ENCODE peak calls at places on chromosomes 12 and 14, in six cellular contexts. G, J, X, M, C and O are unnamed samples.

GRCh38 chr12:65184176-65184857 is 14.9 kb downstream of the LEMD3 start:
- DNase-seq in G (no peak), M (no peak), X (no peak), C (no peak), J (no peak), O (no peak)

GRCh38 chr14:65954915-65955314 is 531.3 kb upstream of the CCDC196 start:
- DNase-seq in C (no peak), G (no peak), M (no peak), X (no peak), J (no peak), O (no peak)

GRCh38 chr12:38502420-38502819 is 185.8 kb downstream of the ALG10B start:
- DNase-seq in J (no peak), C (no peak), M (no peak), G (no peak), X (no peak), O (no peak)

GRCh38 chr14:75003250-75004027 is 718 bp downstream of the EIF2B2 start:
- DNase-seq in X (no peak), J (no peak), C (no peak), M (no peak), G (no peak), O (no peak)

GRCh38 chr12:3447318-3447717 is 43.7 kb upstream of the PRMT8 start:
- DNase-seq in X (no peak), J (no peak), G (no peak), M (no peak), C (no peak), O (no peak)

GRCh38 chr14:92920001-92920400 is 2.9 kb upstream of the CHGA start:
- DNase-seq in X (no peak), C (no peak), M (no peak), J (no peak), G (no peak), O (no peak)

GRCh38 chr12:72271401-72271740 is 799 bp upstream of the TRHDE start:
- DNase-seq in M (no peak), J (no peak), X (no peak), G (peak), C (peak), O (no peak)

GRCh38 chr12:31405021-31405420 is 79.1 kb upstream of the SINHCAF start:
- DNase-seq in G (no peak), C (no peak), J (no peak), X (no peak), M (no peak), O (no peak)

GRCh38 chr14:75247286-75247922 is 31.2 kb upstream of the FOS start:
- DNase-seq in X (no peak), C (no peak), M (no peak), G (no peak), J (no peak), O (no peak)

GRCh38 chr12:111664510-111664909 is 21.2 kb downstream of the BRAP start:
- DNase-seq in X (no peak), J (no peak), G (no peak), C (no peak), M (no peak), O (no peak)

DNA sequence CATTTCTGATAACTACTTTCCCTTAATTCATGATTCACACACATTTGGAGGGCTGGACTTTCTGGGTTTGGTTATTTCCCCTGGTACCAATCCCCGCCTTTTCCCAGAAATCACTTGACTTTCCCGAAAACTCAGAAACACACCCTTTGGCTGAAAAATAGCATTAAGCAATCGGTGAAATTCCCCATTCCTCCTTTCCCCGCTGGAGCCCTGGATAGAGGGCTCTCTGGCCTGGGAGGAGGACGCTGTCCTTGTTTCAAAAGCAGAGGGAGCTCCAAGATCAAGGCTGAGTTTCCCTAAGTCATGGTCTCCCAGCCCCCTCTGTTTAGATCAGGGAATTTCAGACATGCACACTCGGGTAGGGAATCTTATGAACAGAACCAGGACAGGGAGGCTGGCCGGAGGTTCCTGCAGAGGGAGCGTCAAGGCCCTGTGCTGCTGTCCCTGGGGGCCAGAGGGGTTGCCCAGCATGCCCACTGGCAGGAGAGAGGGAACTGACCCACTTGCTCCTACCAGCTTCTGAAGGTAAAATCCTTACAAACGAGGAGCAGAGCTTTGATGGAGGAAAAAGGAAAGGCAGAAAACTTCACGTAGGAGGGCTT is at the start of gene C1S:
- DNase-seq in X (peak), J (peak), G (peak), M (peak), C (peak), O (no peak)
- TF ChIP-seq CTCF in X (peak), J (peak), G (peak), M (no peak), C (peak), O (no peak)

GRCh38 chr12:56334490-56334793 is 642 bp upstream of the PAN2 start:
- DNase-seq in G (no peak), X (no peak), C (no peak), M (no peak), J (no peak), O (no peak)
- TF ChIP-seq CTCF in G (no peak), X (no peak), C (no peak), M (no peak), J (no peak), O (no peak)

GRCh38 chr14:90384543-90384911 is 12.3 kb upstream of the CALM1 start:
- DNase-seq in G (no peak), J (no peak), M (no peak), X (peak), C (no peak), O (no peak)

GRCh38 chr14:90381999-90382451 is 14.8 kb upstream of the CALM1 start:
- DNase-seq in G (no peak), J (no peak), X (no peak), C (no peak), M (peak), O (no peak)

GRCh38 chr14:90383731-90384542 is 12.9 kb upstream of the CALM1 start:
- DNase-seq in G (peak), X (peak), C (peak), J (peak), M (peak), O (peak)

GRCh38 chr14:90382491-90383125 is 14.2 kb upstream of the CALM1 start:
- DNase-seq in C (peak), G (peak), X (peak), J (peak), M (peak), O (no peak)

DNA sequence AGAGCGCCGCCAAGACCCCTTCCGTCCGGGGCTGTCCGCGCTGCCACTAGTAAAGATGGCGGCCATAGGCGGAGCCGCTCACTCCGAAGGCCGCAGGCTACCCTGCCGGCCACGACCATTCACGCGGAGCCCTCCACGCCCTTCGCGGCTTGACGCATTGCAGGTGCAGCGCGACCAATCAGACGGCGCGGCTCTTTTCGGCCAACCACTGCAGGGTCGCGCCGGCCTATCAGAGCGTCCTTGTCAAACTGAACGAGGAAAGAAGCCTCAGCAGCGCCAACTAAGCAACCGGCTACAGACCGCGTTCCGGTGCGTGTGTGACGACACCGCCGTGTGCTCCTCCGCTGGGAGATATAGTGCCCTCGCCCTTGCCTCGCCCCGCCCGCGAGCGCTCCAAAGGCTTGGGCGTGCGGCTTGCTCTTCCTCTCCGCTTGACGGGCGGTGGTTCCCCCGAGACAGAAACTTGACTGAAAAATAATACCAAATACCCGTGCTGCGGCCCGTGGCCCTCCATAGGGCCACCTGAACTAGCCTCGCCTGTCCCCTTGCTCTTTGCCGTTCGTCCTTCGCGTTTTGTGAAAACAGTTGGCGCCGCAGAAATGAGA is 13.6 kb upstream of the CALM1 start:
- DNase-seq in X (peak), C (peak), M (peak), J (peak), G (peak), O (peak)
- TF ChIP-seq CTCF in X (no peak), C (no peak), M (no peak), J (no peak), G (no peak), O (no peak)

GRCh38 chr12:10900530-10900929 is 8.8 kb downstream of the TAS2R13 start:
- DNase-seq in J (no peak), C (no peak), G (no peak), M (no peak), X (no peak), O (no peak)
- TF ChIP-seq CTCF in J (no peak), C (no peak), G (no peak), M (no peak), X (no peak), O (no peak)

DNA sequence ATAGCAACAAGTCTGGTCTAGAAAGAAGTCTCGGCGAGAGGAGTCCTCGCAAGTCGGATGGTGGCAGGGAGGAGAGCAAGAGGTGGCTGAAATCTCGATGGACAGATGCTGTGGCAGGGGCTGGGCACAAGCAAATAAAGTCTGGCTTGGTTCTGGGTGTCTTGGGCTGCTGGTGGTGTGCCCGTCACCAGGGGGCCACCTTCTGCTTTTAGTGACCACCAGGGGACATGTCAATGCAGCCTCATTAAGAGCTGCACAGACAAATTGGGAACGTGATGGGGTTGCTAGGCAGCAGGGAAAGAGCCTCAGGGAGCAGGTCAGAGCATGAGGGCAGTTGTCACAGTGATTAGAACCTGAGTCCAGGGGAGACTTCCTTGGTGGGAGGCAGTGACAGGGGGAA is 43.9 kb downstream of the LRRC74A start:
- DNase-seq in M (no peak), J (peak), G (no peak), C (no peak), X (no peak), O (no peak)
- TF ChIP-seq CTCF in M (no peak), J (peak), G (peak), C (peak), X (peak), O (no peak)

GRCh38 chr14:53808042-53808441 is 148.6 kb downstream of the BMP4 start:
- DNase-seq in M (no peak), G (no peak), C (no peak), J (peak), X (no peak), O (no peak)

GRCh38 chr14:53810221-53810620 is 146.4 kb downstream of the BMP4 start:
- DNase-seq in X (no peak), C (no peak), M (no peak), J (no peak), G (no peak), O (no peak)

GRCh38 chr14:53807108-53807507 is 149.5 kb downstream of the BMP4 start:
- DNase-seq in X (no peak), C (no peak), M (no peak), G (no peak), J (no peak), O (no peak)

DNA sequence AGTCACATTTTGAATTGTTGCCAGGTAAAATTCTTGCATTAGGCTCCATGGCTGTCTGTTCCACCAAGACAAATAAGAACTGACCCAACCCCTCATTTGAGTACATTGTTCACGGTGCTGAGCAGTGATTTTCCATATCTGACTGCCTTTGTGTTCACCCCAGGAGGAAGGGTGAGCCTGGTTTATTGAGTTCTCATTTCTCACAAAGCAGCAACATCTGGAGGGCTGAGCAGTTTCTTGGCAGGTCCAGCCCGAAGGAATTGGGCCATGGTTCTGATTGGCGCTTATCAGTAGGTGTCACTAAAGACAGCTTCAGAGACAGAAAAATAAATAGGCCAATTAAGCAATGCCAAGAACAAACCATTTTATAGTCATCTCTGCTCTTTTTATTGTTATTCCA is 149.0 kb downstream of the BMP4 start:
- DNase-seq in G (no peak), C (no peak), J (peak), M (peak), X (no peak), O (no peak)
- TF ChIP-seq CTCF in G (no peak), C (no peak), J (no peak), M (no peak), X (no peak), O (no peak)

GRCh38 chr12:67431436-67432049 is 162.4 kb downstream of the CAND1 start:
- DNase-seq in J (peak), C (no peak), M (no peak), G (no peak), X (no peak), O (no peak)
- TF ChIP-seq CTCF in J (no peak), C (no peak), M (no peak), G (no peak), X (no peak), O (no peak)

GRCh38 chr12:113346387-113346786 is 11.5 kb upstream of the SLC8B1 start:
- DNase-seq in X (no peak), C (no peak), G (no peak), M (no peak), J (no peak), O (no peak)
- TF ChIP-seq CTCF in X (no peak), C (no peak), G (no peak), M (no peak), J (no peak), O (no peak)

GRCh38 chr12:42798811-42799438 is 209.4 kb upstream of the PRICKLE1 start:
- DNase-seq in J (peak), G (peak), M (no peak), X (peak), C (no peak), O (no peak)

GRCh38 chr12:42807251-42807650 is 217.7 kb upstream of the PRICKLE1 start:
- DNase-seq in C (no peak), X (no peak), M (no peak), G (no peak), J (no peak), O (no peak)

GRCh38 chr12:42804928-42805327 is 215.4 kb upstream of the PRICKLE1 start:
- DNase-seq in J (no peak), G (no peak), X (no peak), M (no peak), C (no peak), O (no peak)

GRCh38 chr12:42801271-42801670 is 211.7 kb upstream of the PRICKLE1 start:
- DNase-seq in G (no peak), M (no peak), C (no peak), J (no peak), X (no peak), O (no peak)

GRCh38 chr12:42802688-42803279 is 213.2 kb upstream of the PRICKLE1 start:
- DNase-seq in M (no peak), G (no peak), J (peak), C (no peak), X (peak), O (no peak)
- TF ChIP-seq CTCF in M (no peak), G (no peak), J (no peak), C (no peak), X (no peak), O (no peak)

DNA sequence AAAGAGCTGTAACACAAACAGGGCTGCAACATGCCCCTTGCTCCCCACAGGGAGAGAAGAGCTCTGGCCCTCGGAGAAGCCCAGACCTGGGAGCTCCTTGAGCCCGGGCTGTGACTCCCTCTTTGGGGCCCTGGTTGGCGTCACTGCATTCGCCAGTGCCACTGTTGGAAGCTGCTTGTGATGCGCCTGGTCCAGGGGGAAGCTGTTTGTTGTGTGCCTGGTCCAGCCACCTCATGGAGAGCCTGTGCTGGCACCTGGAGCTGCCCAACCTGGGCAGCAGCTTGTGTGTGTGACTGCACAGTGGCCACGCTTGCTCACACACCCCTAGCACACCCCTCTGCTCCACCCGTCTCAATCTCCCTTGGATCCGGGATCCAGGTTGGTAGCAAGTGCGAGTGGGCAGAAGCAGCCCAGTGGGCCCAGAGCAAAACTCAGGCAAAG is 49.5 kb downstream of the A2M start:
- DNase-seq in C (no peak), J (no peak), X (no peak), M (no peak), G (no peak), O (no peak)
- TF ChIP-seq CTCF in C (no peak), J (no peak), X (no peak), M (no peak), G (no peak), O (no peak)